ENCODE peak calls at places on chromosomes 7 and 10, in ten cellular contexts. A is NB4, G is brain microvascular endothelial cell, H is aorta, R is spleen, P is H7, V is neuronal stem cell, L is choroid plexus epithelial cell, W is thyroid gland, C is uterus. X is an unnamed sample.

GRCh38 chr10:71217266-71218045 is 5.1 kb downstream of the UNC5B start:
- DNase-seq in R (peak), L (no peak), G (no peak), H (no peak), V (no peak), C (peak), A (no peak), P (peak), W (no peak), X (peak)

GRCh38 chr10:11448190-11448544 is 163.3 kb downstream of the USP6NL start:
- DNase-seq in C (no peak), P (peak), V (no peak), L (no peak), R (no peak), W (no peak), H (no peak), G (no peak), A (no peak), X (peak)

GRCh38 chr10:124343351-124344265 is 75.1 kb downstream of the OAT start:
- DNase-seq in L (no peak), P (peak), A (peak), V (no peak), H (no peak), R (peak), W (no peak), G (no peak), C (no peak), X (peak)

GRCh38 chr7:17434841-17435692 is 136.6 kb downstream of the AHR start:
- DNase-seq in R (no peak), C (no peak), L (peak), G (no peak), W (peak), V (no peak), H (no peak), A (no peak), P (no peak), X (no peak)

GRCh38 chr10:132743925-132744490 is 41.9 kb downstream of the NKX6-2 start:
- DNase-seq in R (no peak), H (no peak), V (no peak), P (no peak), L (peak), C (no peak), G (peak), W (no peak), A (peak), X (no peak)

GRCh38 chr10:72638586-72639440 is 12.9 kb upstream of the MICU1 start:
- DNase-seq in A (no peak), C (no peak), P (no peak), R (no peak), V (no peak), G (no peak), W (no peak), H (no peak), L (no peak), X (no peak)

GRCh38 chr10:86401588-86402282 is 35.1 kb upstream of the GRID1 start:
- DNase-seq in V (no peak), H (peak), P (peak), G (no peak), C (peak), L (peak), W (peak), R (no peak), A (peak), X (no peak)

GRCh38 chr7:65307651-65308299 is 65.9 kb upstream of the ZNF92 start:
- DNase-seq in W (peak), C (peak), V (peak), G (peak), P (peak), R (no peak), A (peak), L (peak), H (peak), X (no peak)

GRCh38 chr7:124390301-124390700 is 357.4 kb upstream of the TMEM229A start:
- DNase-seq in P (no peak), C (no peak), V (no peak), R (no peak), H (no peak), A (no peak), L (no peak), W (no peak), G (no peak), X (no peak)

GRCh38 chr10:115092555-115093285 is 445 bp upstream of the ATRNL1 start:
- DNase-seq in H (peak), V (peak), R (peak), G (peak), L (peak), A (peak), C (peak), P (peak), W (peak), X (no peak)

GRCh38 chr10:96832721-96833219 is 672 bp downstream of the LCOR start:
- DNase-seq in V (peak), W (peak), P (peak), G (peak), H (peak), L (peak), R (peak), A (peak), C (peak), X (peak)

GRCh38 chr7:76267107-76267834 is 35.2 kb upstream of the HSPB1 start:
- DNase-seq in L (no peak), R (no peak), C (no peak), G (no peak), H (no peak), V (no peak), A (no peak), W (no peak), P (peak), X (no peak)

GRCh38 chr7:131495679-131496498 is 60.5 kb downstream of the PODXL start:
- DNase-seq in R (no peak), L (no peak), G (no peak), A (no peak), P (no peak), C (no peak), H (no peak), W (no peak), V (no peak), X (no peak)

GRCh38 chr10:98299341-98299740 is 31.3 kb upstream of the LOXL4 start:
- DNase-seq in A (no peak), H (no peak), G (peak), W (no peak), L (peak), R (no peak), P (peak), V (peak), C (no peak), X (no peak)

GRCh38 chr10:104293021-104293420 is 24.0 kb downstream of the GSTO2 start:
- DNase-seq in R (no peak), H (no peak), G (peak), L (peak), A (no peak), V (no peak), W (no peak), C (no peak), P (no peak), X (no peak)

GRCh38 chr10:110504111-110504735 is 6.5 kb downstream of the DUSP5 start:
- DNase-seq in G (peak), P (no peak), L (peak), A (peak), R (no peak), V (no peak), H (peak), C (peak), W (peak), X (no peak)

GRCh38 chr10:98364432-98365102 is 50.4 kb downstream of the PYROXD2 start:
- DNase-seq in W (peak), A (no peak), V (no peak), R (no peak), G (no peak), H (no peak), L (no peak), P (no peak), C (no peak), X (no peak)

DNA sequence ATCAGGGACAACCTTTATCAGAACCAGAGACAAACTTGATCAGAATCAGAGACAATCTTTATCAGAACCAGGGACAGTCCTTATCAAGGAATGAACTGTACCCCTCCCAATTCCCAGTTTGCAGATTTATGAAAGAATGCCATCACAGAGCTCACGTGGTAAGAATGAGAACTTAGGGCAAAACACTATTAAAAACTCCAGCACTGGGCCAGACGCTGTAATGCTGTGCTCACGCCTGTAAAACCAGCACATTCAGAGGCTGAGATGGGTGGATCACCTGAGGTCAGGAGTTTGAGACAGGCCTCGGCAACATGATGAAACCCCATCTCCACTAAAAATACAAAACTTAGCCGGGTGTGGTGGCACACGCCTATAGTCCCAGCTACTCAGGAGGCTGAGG is 85.1 kb upstream of the TNRC18 start:
- DNase-seq in H (no peak), C (no peak), P (no peak), A (no peak), V (no peak), L (no peak), G (no peak), R (no peak), W (no peak), X (no peak)
- H3K4me3 ChIP-seq in H (no peak), C (no peak), P (no peak), A (no peak), V (no peak), L (no peak), G (no peak), R (no peak), W (no peak), X (no peak)

GRCh38 chr7:151247016-151247580 is 1.4 kb downstream of the SMARCD3 start:
- DNase-seq in R (no peak), A (no peak), V (no peak), G (no peak), L (no peak), W (peak), P (no peak), C (no peak), H (peak), X (no peak)
- H3K4me3 ChIP-seq in R (no peak), A (no peak), V (peak), G (peak), L (peak), W (no peak), P (no peak), C (no peak), H (peak), X (peak)

GRCh38 chr10:122157451-122157850 is 113.6 kb upstream of the BTBD16 start:
- DNase-seq in A (no peak), R (no peak), W (no peak), V (no peak), G (no peak), P (no peak), L (no peak), C (no peak), H (no peak), X (no peak)

GRCh38 chr10:122158362-122158761 is 112.7 kb upstream of the BTBD16 start:
- DNase-seq in V (no peak), H (no peak), C (no peak), P (no peak), L (no peak), W (no peak), A (no peak), R (no peak), G (no peak), X (no peak)

GRCh38 chr10:122152544-122152943 is 118.6 kb upstream of the BTBD16 start:
- DNase-seq in H (peak), L (no peak), A (no peak), C (peak), G (no peak), R (peak), P (peak), W (peak), V (no peak), X (peak)

GRCh38 chr10:122154034-122154732 is 116.9 kb upstream of the BTBD16 start:
- DNase-seq in G (no peak), C (no peak), P (no peak), L (no peak), R (peak), A (no peak), V (no peak), W (no peak), H (no peak), X (no peak)

GRCh38 chr10:122154733-122155366 is 116.2 kb upstream of the BTBD16 start:
- DNase-seq in L (peak), C (peak), G (peak), W (no peak), V (no peak), A (no peak), R (peak), H (peak), P (peak), X (no peak)
- H3K4me3 ChIP-seq in L (peak), C (peak), G (peak), W (no peak), V (no peak), A (no peak), R (no peak), H (no peak), P (no peak), X (peak)

GRCh38 chr7:39721345-39721744 is 98.0 kb downstream of the RALA start:
- DNase-seq in G (no peak), A (no peak), R (no peak), L (no peak), C (no peak), P (no peak), H (no peak), V (no peak), W (no peak), X (no peak)

GRCh38 chr7:39721919-39722597 is 98.7 kb downstream of the RALA start:
- DNase-seq in P (no peak), R (no peak), G (no peak), H (no peak), C (no peak), W (no peak), V (no peak), A (no peak), L (no peak), X (no peak)

DNA sequence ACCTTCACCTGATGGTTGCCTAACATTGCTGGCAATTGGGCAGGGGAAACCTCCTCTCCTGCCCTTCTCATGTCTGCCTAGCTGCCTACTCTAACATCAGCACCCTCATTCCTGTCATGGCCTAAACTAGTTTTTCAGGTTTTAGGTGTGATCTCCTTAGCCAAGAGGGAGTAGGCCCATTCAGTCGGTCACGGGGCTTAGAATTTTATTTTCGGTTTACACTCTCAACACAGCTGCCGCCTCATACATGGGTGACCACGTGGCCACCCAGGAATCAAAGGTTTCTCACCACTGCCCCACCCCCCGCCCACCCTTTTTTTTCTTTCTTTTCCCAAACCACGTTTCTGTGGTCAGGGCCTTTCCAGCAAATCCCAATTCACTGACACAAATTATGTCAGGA is 97.2 kb downstream of the RALA start:
- DNase-seq in C (no peak), G (no peak), R (no peak), W (peak), A (no peak), P (no peak), L (no peak), V (no peak), H (no peak), X (no peak)
- H3K4me3 ChIP-seq in C (no peak), G (no peak), R (no peak), W (no peak), A (no peak), P (no peak), L (no peak), V (no peak), H (no peak), X (no peak)

DNA sequence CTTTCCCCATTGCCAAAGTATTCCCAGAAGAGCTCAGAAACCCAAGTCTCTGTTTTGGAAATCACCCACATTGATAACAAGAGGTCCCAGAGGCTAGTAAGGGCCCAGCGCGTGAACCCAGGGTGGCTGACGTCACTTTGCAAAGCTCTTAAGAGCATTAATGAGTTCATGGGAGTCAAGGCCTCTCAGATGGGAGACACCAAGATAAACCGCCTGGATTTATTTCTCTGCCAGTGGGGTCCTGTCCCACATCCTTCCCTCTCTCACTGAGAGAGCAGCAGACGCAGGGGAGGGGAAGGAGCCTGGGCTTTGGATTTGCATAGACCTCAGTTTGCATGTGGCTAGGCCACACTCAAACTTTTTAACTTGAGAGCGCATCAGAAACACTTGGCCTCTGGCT is 184.8 kb upstream of the PDE1C start:
- DNase-seq in P (no peak), H (no peak), L (no peak), R (no peak), G (no peak), C (no peak), W (no peak), V (no peak), A (no peak), X (no peak)
- H3K4me3 ChIP-seq in P (no peak), H (no peak), L (no peak), R (no peak), G (no peak), C (no peak), W (no peak), V (no peak), A (no peak), X (no peak)

GRCh38 chr10:102407641-102407943 is 11.0 kb downstream of the PSD start:
- DNase-seq in W (no peak), G (no peak), V (no peak), A (no peak), C (no peak), L (no peak), P (peak), H (no peak), R (no peak), X (no peak)

GRCh38 chr10:102410427-102411073 is 8.0 kb downstream of the PSD start:
- DNase-seq in W (no peak), C (no peak), G (no peak), A (no peak), H (no peak), P (peak), V (no peak), R (no peak), L (peak), X (no peak)

GRCh38 chr10:102408728-102409603 is 9.6 kb downstream of the PSD start:
- DNase-seq in P (peak), C (peak), L (peak), A (no peak), H (no peak), G (peak), V (no peak), W (no peak), R (peak), X (no peak)

GRCh38 chr10:102409604-102410426 is 8.8 kb downstream of the PSD start:
- DNase-seq in W (no peak), A (no peak), C (no peak), H (no peak), R (no peak), P (peak), G (no peak), L (no peak), V (no peak), X (no peak)

DNA sequence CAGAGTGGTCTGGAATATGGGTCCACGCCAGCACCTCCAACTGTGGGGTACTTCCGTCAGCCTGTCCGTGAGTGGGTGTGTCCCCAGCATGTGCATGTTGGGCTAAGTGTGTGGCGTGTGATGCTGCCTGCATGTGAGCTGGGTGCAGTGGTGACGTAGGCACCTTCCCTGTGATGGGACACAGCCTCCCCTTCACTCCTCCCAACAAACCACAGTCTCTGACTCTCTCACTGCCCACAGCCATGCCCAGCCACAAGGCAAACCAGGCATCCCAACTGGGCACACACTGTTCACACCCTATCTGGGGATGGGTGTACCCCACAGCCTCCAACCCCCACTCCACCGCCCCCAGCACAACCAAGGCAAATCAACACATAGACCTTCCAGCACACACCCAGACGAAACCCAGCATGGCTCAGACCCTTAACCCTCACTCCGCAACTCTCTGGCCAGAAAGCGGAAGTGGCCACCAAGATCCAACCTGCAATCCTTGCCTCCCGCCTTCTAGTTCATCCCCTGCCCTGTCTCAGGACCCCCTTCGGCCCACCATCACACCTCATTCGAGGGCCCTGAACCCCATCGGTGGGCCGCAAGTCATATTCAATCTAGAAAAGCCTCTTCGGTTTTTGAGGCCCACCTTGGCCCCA is 10.4 kb downstream of the PSD start:
- DNase-seq in C (no peak), V (no peak), L (no peak), W (no peak), G (no peak), R (no peak), H (no peak), P (no peak), A (no peak), X (no peak)
- H3K4me3 ChIP-seq in C (peak), V (peak), L (peak), W (no peak), G (peak), R (peak), H (no peak), P (peak), A (no peak), X (peak)

DNA sequence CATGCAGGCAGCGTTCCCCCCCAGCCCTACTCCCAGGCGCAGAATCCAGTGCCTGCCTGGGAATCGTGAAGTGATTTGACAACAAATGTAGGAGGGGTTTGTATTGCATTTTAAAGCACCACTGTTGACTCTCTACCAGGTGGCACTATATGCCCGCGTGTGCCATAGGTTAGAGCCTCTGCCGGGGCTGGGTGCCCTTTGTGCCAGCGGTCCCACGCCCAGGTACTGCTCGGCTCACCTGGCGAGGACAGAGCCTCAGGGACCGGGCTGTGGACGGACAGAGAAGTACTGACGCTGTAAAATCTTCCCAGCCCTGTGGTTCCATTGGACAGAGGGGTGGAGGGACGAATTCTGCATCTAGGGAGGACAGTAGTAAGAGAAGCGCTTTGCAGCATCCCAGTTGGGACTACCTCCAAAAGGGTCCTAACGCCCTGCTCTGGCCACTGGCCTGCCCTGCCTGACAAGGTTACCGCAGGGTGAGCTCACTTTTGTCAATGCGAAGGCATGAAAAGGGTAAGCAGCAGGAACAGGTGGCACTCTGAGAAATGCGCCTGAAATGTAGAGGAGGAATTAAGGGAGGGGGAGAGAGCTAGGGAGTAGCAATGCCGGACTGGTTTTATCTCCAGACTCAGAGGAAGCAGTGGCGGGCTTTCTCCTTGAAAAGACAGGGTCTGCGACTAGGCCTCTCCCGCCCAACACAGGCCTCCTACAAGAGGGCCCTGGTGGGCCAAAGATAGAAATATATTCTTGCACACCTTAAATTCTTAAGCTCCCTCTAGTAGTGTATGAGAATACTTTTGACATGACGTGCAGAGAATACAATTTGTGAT is 858 bp upstream of the CACNA2D1 start:
- DNase-seq in L (no peak), V (peak), R (peak), C (no peak), P (peak), G (no peak), W (no peak), A (no peak), H (no peak), X (no peak)
- H3K4me3 ChIP-seq in L (peak), V (peak), R (peak), C (peak), P (peak), G (peak), W (peak), A (peak), H (peak), X (peak)